ENCODE peak calls at places on chromosomes 6 and 20, in seven cellular contexts. One of them, this sample, is unnamed.
A peak's percentile ranks its signal among the peaks of the same experiment; 100 is the strongest.

GRCh38 chr6:54232703-54233102 is 75.5 kb upstream of the TINAG start:
- DNase-seq in A673: no peak
- DNase-seq in endothelial cell of umbilical vein: no peak
- DNase-seq in GM23248: no peak
- DNase-seq in neural progenitor cell: no peak
- DNase-seq in fibroblast of lung: no peak
- DNase-seq in HCT116: no peak
- DNase-seq in this sample: peak; percentile 16

GRCh38 chr6:110356778-110357177 is 1.4 kb downstream of the METTL24 start:
- DNase-seq in fibroblast of lung: no peak
- DNase-seq in A673: peak; percentile 50
- DNase-seq in endothelial cell of umbilical vein: no peak
- DNase-seq in HCT116: no peak
- DNase-seq in neural progenitor cell: no peak
- DNase-seq in GM23248: no peak
- DNase-seq in this sample: no peak

GRCh38 chr6:87118054-87118453 is 23.1 kb upstream of the CGA start:
- DNase-seq in endothelial cell of umbilical vein: no peak
- DNase-seq in neural progenitor cell: no peak
- DNase-seq in fibroblast of lung: no peak
- DNase-seq in GM23248: no peak
- DNase-seq in HCT116: peak; percentile 6
- DNase-seq in A673: no peak
- DNase-seq in this sample: peak; percentile 72

GRCh38 chr6:46632053-46632452 is 20.6 kb downstream of the CYP39A1 start:
- DNase-seq in neural progenitor cell: no peak
- DNase-seq in endothelial cell of umbilical vein: no peak
- DNase-seq in GM23248: no peak
- DNase-seq in HCT116: no peak
- DNase-seq in A673: no peak
- DNase-seq in fibroblast of lung: no peak
- DNase-seq in this sample: no peak

GRCh38 chr20:37347891-37348642 is 2.1 kb downstream of the SRC start:
- DNase-seq in neural progenitor cell: no peak
- DNase-seq in fibroblast of lung: no peak
- DNase-seq in HCT116: no peak
- DNase-seq in A673: no peak
- DNase-seq in GM23248: peak; percentile 49
- DNase-seq in endothelial cell of umbilical vein: no peak
- DNase-seq in this sample: peak; percentile 23

GRCh38 chr6:14673201-14673600 is 555.6 kb downstream of the CD83 start:
- DNase-seq in fibroblast of lung: no peak
- DNase-seq in A673: no peak
- DNase-seq in neural progenitor cell: no peak
- DNase-seq in endothelial cell of umbilical vein: no peak
- DNase-seq in HCT116: no peak
- DNase-seq in GM23248: peak; percentile 52
- DNase-seq in this sample: peak; percentile 27

GRCh38 chr6:130037207-130037811 is 18.9 kb downstream of the L3MBTL3 start:
- DNase-seq in A673: peak; percentile 22
- DNase-seq in GM23248: peak; percentile 32
- DNase-seq in HCT116: no peak
- DNase-seq in neural progenitor cell: no peak
- DNase-seq in endothelial cell of umbilical vein: peak; percentile 24
- DNase-seq in fibroblast of lung: no peak
- DNase-seq in this sample: peak; percentile 40

GRCh38 chr6:166318649-166319600 is 10.7 kb upstream of the PRR18 start:
- DNase-seq in A673: no peak
- DNase-seq in fibroblast of lung: no peak
- DNase-seq in endothelial cell of umbilical vein: no peak
- DNase-seq in HCT116: no peak
- DNase-seq in GM23248: no peak
- DNase-seq in neural progenitor cell: no peak
- DNase-seq in this sample: no peak

GRCh38 chr6:15391500-15391899 is 145.6 kb downstream of the JARID2 start:
- DNase-seq in endothelial cell of umbilical vein: no peak
- DNase-seq in GM23248: no peak
- DNase-seq in fibroblast of lung: no peak
- DNase-seq in A673: no peak
- DNase-seq in neural progenitor cell: no peak
- DNase-seq in HCT116: no peak
- DNase-seq in this sample: peak; percentile 44

GRCh38 chr20:19552144-19552895 is 205.7 kb upstream of the RIN2 start:
- DNase-seq in A673: peak; percentile 75
- DNase-seq in endothelial cell of umbilical vein: no peak
- DNase-seq in HCT116: no peak
- DNase-seq in fibroblast of lung: no peak
- DNase-seq in neural progenitor cell: peak; percentile 83
- DNase-seq in GM23248: no peak
- DNase-seq in this sample: no peak

GRCh38 chr6:149856256-149856994 is 7.7 kb downstream of the LRP11 start:
- DNase-seq in HCT116: no peak
- DNase-seq in fibroblast of lung: no peak
- DNase-seq in GM23248: peak; percentile 5
- DNase-seq in A673: no peak
- DNase-seq in endothelial cell of umbilical vein: peak; percentile 81
- DNase-seq in neural progenitor cell: no peak
- DNase-seq in this sample: peak; percentile 23

GRCh38 chr6:1526689-1527088 is 83.0 kb upstream of the FOXC1 start:
- DNase-seq in endothelial cell of umbilical vein: no peak
- DNase-seq in fibroblast of lung: no peak
- DNase-seq in HCT116: no peak
- DNase-seq in A673: no peak
- DNase-seq in neural progenitor cell: no peak
- DNase-seq in GM23248: peak; percentile 9
- DNase-seq in this sample: no peak

GRCh38 chr6:136927313-136927712 is 5.2 kb downstream of the SLC35D3 start:
- DNase-seq in GM23248: no peak
- DNase-seq in fibroblast of lung: no peak
- DNase-seq in HCT116: peak; percentile 7
- DNase-seq in A673: peak; percentile 59
- DNase-seq in endothelial cell of umbilical vein: peak; percentile 17
- DNase-seq in neural progenitor cell: peak; percentile 55
- DNase-seq in this sample: peak; percentile 6

GRCh38 chr20:52972190-52972937 is at the start of gene TSHZ2:
- DNase-seq in A673: peak; percentile 77
- DNase-seq in fibroblast of lung: peak; percentile 73
- DNase-seq in HCT116: no peak
- DNase-seq in GM23248: peak; percentile 83
- DNase-seq in neural progenitor cell: peak; percentile 72
- DNase-seq in endothelial cell of umbilical vein: no peak
- DNase-seq in this sample: no peak

GRCh38 chr20:57819291-57819690 is 109.5 kb upstream of the PMEPA1 start:
- DNase-seq in HCT116: no peak
- DNase-seq in endothelial cell of umbilical vein: no peak
- DNase-seq in fibroblast of lung: no peak
- DNase-seq in neural progenitor cell: no peak
- DNase-seq in A673: no peak
- DNase-seq in GM23248: no peak
- DNase-seq in this sample: no peak

GRCh38 chr20:32051720-32052089 is 337 bp upstream of the HCK start:
- DNase-seq in neural progenitor cell: no peak
- DNase-seq in fibroblast of lung: no peak
- DNase-seq in A673: no peak
- DNase-seq in endothelial cell of umbilical vein: no peak
- DNase-seq in GM23248: no peak
- DNase-seq in HCT116: no peak
- DNase-seq in this sample: no peak

GRCh38 chr20:32052792-32053362 is 835 bp downstream of the HCK start:
- DNase-seq in fibroblast of lung: no peak
- DNase-seq in neural progenitor cell: peak; percentile 42
- DNase-seq in GM23248: no peak
- DNase-seq in HCT116: no peak
- DNase-seq in endothelial cell of umbilical vein: no peak
- DNase-seq in A673: no peak
- DNase-seq in this sample: no peak

GRCh38 chr20:32050851-32051556 is 1.0 kb upstream of the HCK start:
- DNase-seq in A673: no peak
- DNase-seq in fibroblast of lung: no peak
- DNase-seq in neural progenitor cell: peak; percentile 30
- DNase-seq in GM23248: no peak
- DNase-seq in endothelial cell of umbilical vein: no peak
- DNase-seq in HCT116: no peak
- DNase-seq in this sample: no peak

GRCh38 chr20:32053648-32054047 is 1.6 kb downstream of the HCK start:
- DNase-seq in fibroblast of lung: no peak
- DNase-seq in neural progenitor cell: no peak
- DNase-seq in A673: no peak
- DNase-seq in HCT116: no peak
- DNase-seq in endothelial cell of umbilical vein: no peak
- DNase-seq in GM23248: no peak
- DNase-seq in this sample: no peak

GRCh38 chr20:32052090-32052791 is at the start of gene HCK:
- DNase-seq in GM23248: peak; percentile 23
- DNase-seq in HCT116: no peak
- DNase-seq in neural progenitor cell: peak; percentile 59
- DNase-seq in fibroblast of lung: no peak
- DNase-seq in endothelial cell of umbilical vein: no peak
- DNase-seq in A673: no peak
- DNase-seq in this sample: no peak
- TF ChIP-seq EZH2 in GM23248: peak; percentile 36
- TF ChIP-seq EZH2 in HCT116: no peak
- TF ChIP-seq EZH2 in neural progenitor cell: peak; percentile 84
- TF ChIP-seq EZH2 in fibroblast of lung: peak; percentile 74
- TF ChIP-seq EZH2 in endothelial cell of umbilical vein: peak; percentile 84
- TF ChIP-seq EZH2 in A673: peak; percentile 59
- TF ChIP-seq EZH2 in this sample: no peak

GRCh38 chr6:151514000-151514730 is 20.3 kb downstream of the CCDC170 start:
- DNase-seq in A673: no peak
- DNase-seq in fibroblast of lung: no peak
- DNase-seq in HCT116: no peak
- DNase-seq in GM23248: no peak
- DNase-seq in endothelial cell of umbilical vein: no peak
- DNase-seq in neural progenitor cell: no peak
- DNase-seq in this sample: no peak
- H3K4me1 ChIP-seq in A673: no peaks in the 10 kb centered on the region
- H3K4me1 ChIP-seq in fibroblast of lung: no peaks in the 10 kb centered on the region
- H3K4me1 ChIP-seq in HCT116: no peaks in the 10 kb centered on the region
- H3K4me1 ChIP-seq in GM23248: no peaks in the 10 kb centered on the region
- H3K4me1 ChIP-seq in endothelial cell of umbilical vein: no peaks in the 10 kb centered on the region
- H3K4me1 ChIP-seq in neural progenitor cell: no peaks in the 10 kb centered on the region
- H3K4me1 ChIP-seq in this sample: no peaks in the 10 kb centered on the region

GRCh38 chr6:7697820-7698623 is 27.9 kb upstream of the BMP6 start:
- DNase-seq in HCT116: no peak
- DNase-seq in endothelial cell of umbilical vein: peak; percentile 90
- DNase-seq in A673: no peak
- DNase-seq in GM23248: peak; percentile 95
- DNase-seq in fibroblast of lung: peak; percentile 93
- DNase-seq in neural progenitor cell: no peak
- DNase-seq in this sample: peak; percentile 90
- H3K4me3 ChIP-seq in HCT116: no peak overlapping the region
- H3K4me3 ChIP-seq in endothelial cell of umbilical vein: peak overlapping the region; percentile 43
- H3K4me3 ChIP-seq in A673: no peak overlapping the region
- H3K4me3 ChIP-seq in GM23248: peak overlapping the region; percentile 61
- H3K4me3 ChIP-seq in fibroblast of lung: peak overlapping the region; percentile 12
- H3K4me3 ChIP-seq in neural progenitor cell: no peak overlapping the region
- H3K4me3 ChIP-seq in this sample: peak overlapping the region; percentile 45

GRCh38 chr20:61170921-61171320 is 81.1 kb upstream of the CDH4 start:
- DNase-seq in neural progenitor cell: no peak
- DNase-seq in GM23248: no peak
- DNase-seq in endothelial cell of umbilical vein: no peak
- DNase-seq in HCT116: no peak
- DNase-seq in A673: no peak
- DNase-seq in fibroblast of lung: no peak
- DNase-seq in this sample: no peak
- TF ChIP-seq EZH2 in neural progenitor cell: no peak
- TF ChIP-seq EZH2 in GM23248: no peak
- TF ChIP-seq EZH2 in endothelial cell of umbilical vein: no peak
- TF ChIP-seq EZH2 in HCT116: no peak
- TF ChIP-seq EZH2 in A673: no peak
- TF ChIP-seq EZH2 in fibroblast of lung: no peak
- TF ChIP-seq EZH2 in this sample: no peak